ENCODE peak calls at places on chromosomes 3 and 15, in four cellular contexts. One of them, this sample, is unnamed. For H3K27me3 and H3K4me1, the result is how much of the 10 kb centered on the place peaks cover.

GRCh38 chr15:43258781-43259180 is 7.9 kb downstream of the TGM5 start:
- DNase-seq in CD8-positive, alpha-beta memory T cell: no peak
- DNase-seq in pancreas: no peak
- DNase-seq in adrenal gland: no peak
- DNase-seq in this sample: no peak

GRCh38 chr15:88255496-88256171 is 905 bp downstream of the NTRK3 start:
- DNase-seq in CD8-positive, alpha-beta memory T cell: no peak
- DNase-seq in pancreas: no peak
- DNase-seq in adrenal gland: no peak
- DNase-seq in this sample: no peak

GRCh38 chr3:53682807-53683206 is 163.4 kb downstream of the CHDH start:
- DNase-seq in CD8-positive, alpha-beta memory T cell: no peak
- DNase-seq in pancreas: no peak
- DNase-seq in adrenal gland: no peak
- DNase-seq in this sample: no peak

GRCh38 chr3:130609166-130609574 is 92.2 kb downstream of the COL6A6 start:
- DNase-seq in CD8-positive, alpha-beta memory T cell: no peak
- DNase-seq in pancreas: no peak
- DNase-seq in adrenal gland: peak
- DNase-seq in this sample: peak

GRCh38 chr3:113421082-113421481 is 20.2 kb downstream of the CFAP44 start:
- DNase-seq in CD8-positive, alpha-beta memory T cell: no peak
- DNase-seq in pancreas: no peak
- DNase-seq in adrenal gland: no peak
- DNase-seq in this sample: no peak

GRCh38 chr3:187183210-187183862 is 13.9 kb upstream of the RTP1 start:
- DNase-seq in CD8-positive, alpha-beta memory T cell: no peak
- DNase-seq in pancreas: no peak
- DNase-seq in adrenal gland: no peak
- DNase-seq in this sample: no peak

GRCh38 chr3:69764861-69765260 is 25.6 kb downstream of the MITF start:
- DNase-seq in CD8-positive, alpha-beta memory T cell: no peak
- DNase-seq in pancreas: no peak
- DNase-seq in adrenal gland: no peak
- DNase-seq in this sample: no peak

GRCh38 chr3:46674031-46674592 is 19.4 kb downstream of the ALS2CL start:
- DNase-seq in CD8-positive, alpha-beta memory T cell: no peak
- DNase-seq in pancreas: peak
- DNase-seq in adrenal gland: no peak
- DNase-seq in this sample: no peak

GRCh38 chr3:194292331-194292730 is 58.8 kb downstream of the CPN2 start:
- DNase-seq in CD8-positive, alpha-beta memory T cell: no peak
- DNase-seq in pancreas: no peak
- DNase-seq in adrenal gland: no peak
- DNase-seq in this sample: no peak

GRCh38 chr3:45606991-45607712 is 12.6 kb downstream of the LIMD1 start:
- DNase-seq in CD8-positive, alpha-beta memory T cell: no peak
- DNase-seq in pancreas: no peak
- DNase-seq in adrenal gland: no peak
- DNase-seq in this sample: no peak

GRCh38 chr15:101276501-101277037 is 716 bp downstream of the SELENOS start:
- DNase-seq in CD8-positive, alpha-beta memory T cell: no peak
- DNase-seq in pancreas: no peak
- DNase-seq in adrenal gland: no peak
- DNase-seq in this sample: no peak

GRCh38 chr3:43760951-43761350 is 70.2 kb downstream of the ABHD5 start:
- DNase-seq in CD8-positive, alpha-beta memory T cell: no peak
- DNase-seq in pancreas: no peak
- DNase-seq in adrenal gland: no peak
- DNase-seq in this sample: no peak

GRCh38 chr3:152550284-152550683 is 281.6 kb downstream of the MBNL1 start:
- DNase-seq in CD8-positive, alpha-beta memory T cell: no peak
- DNase-seq in pancreas: no peak
- DNase-seq in adrenal gland: no peak
- DNase-seq in this sample: no peak

GRCh38 chr3:127831723-127832172 is 9.4 kb upstream of the MGLL start:
- DNase-seq in CD8-positive, alpha-beta memory T cell: no peak
- DNase-seq in pancreas: peak
- DNase-seq in adrenal gland: peak
- DNase-seq in this sample: peak

GRCh38 chr15:31435256-31435781 is 108.7 kb downstream of the KLF13 start:
- DNase-seq in CD8-positive, alpha-beta memory T cell: peak
- DNase-seq in pancreas: peak
- DNase-seq in adrenal gland: peak
- DNase-seq in this sample: peak

GRCh38 chr3:8455451-8456117 is 46.0 kb upstream of the LMCD1 start:
- DNase-seq in CD8-positive, alpha-beta memory T cell: no peak
- DNase-seq in pancreas: no peak
- DNase-seq in adrenal gland: no peak
- DNase-seq in this sample: no peak

GRCh38 chr3:102332205-102332604 is 102.6 kb upstream of the ZPLD1 start:
- DNase-seq in CD8-positive, alpha-beta memory T cell: no peak
- DNase-seq in pancreas: no peak
- DNase-seq in adrenal gland: no peak
- DNase-seq in this sample: no peak

GRCh38 chr3:64518950-64519349 is 168.8 kb downstream of the ADAMTS9 start:
- DNase-seq in CD8-positive, alpha-beta memory T cell: no peak
- DNase-seq in pancreas: no peak
- DNase-seq in adrenal gland: no peak
- DNase-seq in this sample: no peak

GRCh38 chr15:48392356-48392755 is 61.1 kb downstream of the DUT start:
- DNase-seq in CD8-positive, alpha-beta memory T cell: no peak
- DNase-seq in pancreas: no peak
- DNase-seq in adrenal gland: peak
- DNase-seq in this sample: peak

GRCh38 chr15:83164409-83165404 is 42.9 kb downstream of the HDGFL3 start:
- DNase-seq in CD8-positive, alpha-beta memory T cell: peak
- DNase-seq in pancreas: no peak
- DNase-seq in adrenal gland: no peak
- DNase-seq in this sample: no peak

GRCh38 chr15:29533667-29534066 is 264.0 kb upstream of the NSMCE3 start:
- DNase-seq in CD8-positive, alpha-beta memory T cell: no peak
- DNase-seq in pancreas: no peak
- DNase-seq in adrenal gland: no peak
- DNase-seq in this sample: no peak

GRCh38 chr3:192812736-192813383 is 85.5 kb upstream of the FGF12 start:
- DNase-seq in CD8-positive, alpha-beta memory T cell: no peak
- DNase-seq in pancreas: no peak
- DNase-seq in adrenal gland: peak
- DNase-seq in this sample: no peak

GRCh38 chr3:18122264-18122663 is 302.9 kb downstream of the SATB1 start:
- DNase-seq in CD8-positive, alpha-beta memory T cell: no peak
- DNase-seq in pancreas: no peak
- DNase-seq in adrenal gland: no peak
- DNase-seq in this sample: no peak
- H3K27me3 ChIP-seq in CD8-positive, alpha-beta memory T cell: under half
- H3K27me3 ChIP-seq in pancreas: under half
- H3K27me3 ChIP-seq in adrenal gland: under half
- H3K27me3 ChIP-seq in this sample: under half

DNA sequence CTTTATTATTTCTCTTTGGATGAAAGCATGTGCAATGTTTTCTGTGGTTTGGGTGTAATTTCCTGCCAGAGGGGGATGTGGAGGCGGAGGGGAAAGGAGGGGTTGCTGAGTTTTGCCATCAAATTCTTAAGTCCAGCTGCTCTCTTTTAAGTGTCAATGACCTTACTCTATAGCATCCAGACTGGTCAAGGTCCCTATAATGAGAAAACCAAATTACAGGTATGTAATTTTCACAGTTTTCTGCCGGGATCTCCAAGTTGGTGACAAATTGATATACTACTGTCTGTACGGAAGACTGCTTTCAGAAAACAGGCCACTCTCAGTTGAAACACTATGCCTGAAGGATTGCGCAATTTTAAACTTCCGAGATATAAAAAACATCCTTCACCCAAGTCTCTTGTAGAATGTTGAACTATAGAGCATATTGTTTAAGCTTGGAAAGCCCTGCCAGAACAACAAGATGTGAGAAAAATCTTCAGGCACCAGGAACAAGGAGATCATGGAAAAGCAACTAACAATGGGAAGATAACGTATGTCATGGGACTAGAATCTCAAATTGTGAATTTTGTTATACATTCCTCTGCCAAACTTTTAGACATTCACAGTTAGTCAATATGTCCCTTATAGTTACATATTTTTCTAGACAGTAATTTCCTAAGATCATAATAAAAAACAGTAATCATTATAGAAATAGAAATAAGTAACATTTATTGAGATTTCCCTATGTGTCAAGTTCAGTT is 300.7 kb upstream of the SATB1 start:
- DNase-seq in CD8-positive, alpha-beta memory T cell: peak
- DNase-seq in pancreas: no peak
- DNase-seq in adrenal gland: no peak
- DNase-seq in this sample: no peak
- H3K4me1 ChIP-seq in CD8-positive, alpha-beta memory T cell: half or more
- H3K4me1 ChIP-seq in pancreas: under half
- H3K4me1 ChIP-seq in adrenal gland: under half
- H3K4me1 ChIP-seq in this sample: under half

GRCh38 chr3:123313889-123314288 is 112.1 kb downstream of the SEC22A start:
- DNase-seq in CD8-positive, alpha-beta memory T cell: no peak
- DNase-seq in pancreas: no peak
- DNase-seq in adrenal gland: no peak
- DNase-seq in this sample: peak

GRCh38 chr3:123310186-123310585 is 108.4 kb downstream of the SEC22A start:
- DNase-seq in CD8-positive, alpha-beta memory T cell: no peak
- DNase-seq in pancreas: no peak
- DNase-seq in adrenal gland: no peak
- DNase-seq in this sample: no peak

GRCh38 chr3:123310741-123311140 is 109.0 kb downstream of the SEC22A start:
- DNase-seq in CD8-positive, alpha-beta memory T cell: no peak
- DNase-seq in pancreas: no peak
- DNase-seq in adrenal gland: no peak
- DNase-seq in this sample: no peak

GRCh38 chr3:123312331-123313265 is 110.9 kb downstream of the SEC22A start:
- DNase-seq in CD8-positive, alpha-beta memory T cell: no peak
- DNase-seq in pancreas: no peak
- DNase-seq in adrenal gland: no peak
- DNase-seq in this sample: no peak

DNA sequence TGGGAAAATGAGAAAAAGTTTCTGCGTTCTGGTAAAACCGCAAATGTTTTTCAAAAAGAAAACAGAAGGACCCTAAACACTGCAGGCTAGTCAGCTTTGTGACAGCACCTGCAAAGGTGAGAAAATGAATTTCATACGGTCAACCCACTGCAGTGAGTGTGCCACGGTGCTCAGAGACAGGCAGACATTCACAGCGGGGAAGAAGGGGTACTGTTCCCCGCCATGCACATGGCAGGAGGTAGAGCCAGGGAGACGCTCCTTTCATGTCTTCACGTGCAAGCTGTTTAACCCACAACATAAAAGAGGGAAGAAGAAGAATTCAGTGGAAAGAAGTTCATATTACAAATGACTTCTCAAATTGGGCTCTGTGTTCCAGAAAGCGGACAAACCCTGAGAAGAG is 109.5 kb downstream of the SEC22A start:
- DNase-seq in CD8-positive, alpha-beta memory T cell: no peak
- DNase-seq in pancreas: no peak
- DNase-seq in adrenal gland: no peak
- DNase-seq in this sample: no peak
- H3K27me3 ChIP-seq in CD8-positive, alpha-beta memory T cell: under half
- H3K27me3 ChIP-seq in pancreas: under half
- H3K27me3 ChIP-seq in adrenal gland: under half
- H3K27me3 ChIP-seq in this sample: under half

DNA sequence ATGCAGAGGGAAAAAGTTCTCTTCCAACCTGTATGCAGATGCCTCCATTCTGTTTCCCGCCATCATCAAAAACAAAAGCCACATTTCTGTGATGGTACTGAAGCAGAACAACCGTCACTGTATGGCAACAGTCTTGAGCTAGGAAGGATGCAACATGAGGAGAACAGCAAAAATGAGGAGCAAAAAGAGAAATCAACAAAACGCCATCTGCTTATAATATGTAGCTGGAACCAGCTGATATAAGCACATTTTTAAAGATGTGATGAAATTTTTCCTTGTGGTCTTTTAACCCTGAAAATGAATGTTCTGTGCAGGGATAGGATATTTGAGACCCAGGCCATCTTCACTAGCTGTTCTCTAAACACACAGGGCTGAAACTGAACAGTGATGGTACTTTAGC is 287.0 kb downstream of the ZIC4 start:
- DNase-seq in CD8-positive, alpha-beta memory T cell: no peak
- DNase-seq in pancreas: no peak
- DNase-seq in adrenal gland: no peak
- DNase-seq in this sample: no peak
- H3K4me1 ChIP-seq in CD8-positive, alpha-beta memory T cell: under half
- H3K4me1 ChIP-seq in pancreas: under half
- H3K4me1 ChIP-seq in adrenal gland: under half
- H3K4me1 ChIP-seq in this sample: under half

GRCh38 chr3:138434276-138434874 is at the start of gene ESYT3:
- DNase-seq in CD8-positive, alpha-beta memory T cell: peak
- DNase-seq in pancreas: peak
- DNase-seq in adrenal gland: peak
- DNase-seq in this sample: peak

GRCh38 chr3:138435840-138436239 is 1.4 kb downstream of the ESYT3 start:
- DNase-seq in CD8-positive, alpha-beta memory T cell: no peak
- DNase-seq in pancreas: no peak
- DNase-seq in adrenal gland: no peak
- DNase-seq in this sample: no peak

GRCh38 chr3:138434875-138435772 is 708 bp downstream of the ESYT3 start:
- DNase-seq in CD8-positive, alpha-beta memory T cell: no peak
- DNase-seq in pancreas: no peak
- DNase-seq in adrenal gland: no peak
- DNase-seq in this sample: no peak

GRCh38 chr3:138432576-138433240 is 1.7 kb upstream of the ESYT3 start:
- DNase-seq in CD8-positive, alpha-beta memory T cell: no peak
- DNase-seq in pancreas: no peak
- DNase-seq in adrenal gland: no peak
- DNase-seq in this sample: no peak

GRCh38 chr3:138433892-138434275 is 532 bp upstream of the ESYT3 start:
- DNase-seq in CD8-positive, alpha-beta memory T cell: no peak
- DNase-seq in pancreas: peak
- DNase-seq in adrenal gland: no peak
- DNase-seq in this sample: no peak
- H3K27me3 ChIP-seq in CD8-positive, alpha-beta memory T cell: under half
- H3K27me3 ChIP-seq in pancreas: under half
- H3K27me3 ChIP-seq in adrenal gland: under half
- H3K27me3 ChIP-seq in this sample: under half

DNA sequence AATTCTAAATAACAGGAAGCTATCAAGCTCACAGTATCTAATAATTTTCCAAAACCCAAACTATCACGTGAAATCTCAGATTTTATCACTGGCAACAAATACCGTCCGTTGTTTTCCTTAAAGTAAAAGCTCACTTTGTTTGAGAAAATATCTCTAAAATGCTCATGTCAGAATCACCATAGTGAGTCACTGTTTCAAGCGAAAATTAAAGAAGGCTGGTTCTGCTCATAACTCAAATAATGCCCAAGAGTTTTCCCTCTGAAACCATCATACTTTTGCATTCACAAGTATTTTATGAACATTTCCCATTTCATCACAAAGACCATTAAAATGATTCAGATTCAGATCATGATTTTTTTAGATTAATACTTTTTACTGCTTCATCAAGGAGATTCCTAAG is 50.6 kb downstream of the TBL1XR1 start:
- DNase-seq in CD8-positive, alpha-beta memory T cell: no peak
- DNase-seq in pancreas: no peak
- DNase-seq in adrenal gland: no peak
- DNase-seq in this sample: no peak
- H3K4me1 ChIP-seq in CD8-positive, alpha-beta memory T cell: half or more
- H3K4me1 ChIP-seq in pancreas: under half
- H3K4me1 ChIP-seq in adrenal gland: half or more
- H3K4me1 ChIP-seq in this sample: half or more

This sample was measured in psoas muscle.